ENCODE peak calls at places on chromosomes 16 and 17, in eight cellular contexts. One of them, this sample, is unnamed.

GRCh38 chr17:80361495-80362220 is 53.3 kb upstream of the ENDOV start:
- DNase-seq in lower lobe of right lung: no peak
- DNase-seq in cardiac muscle cell: peak; percentile 22
- DNase-seq in PC-3: peak; percentile 22
- DNase-seq in CD4-positive, alpha-beta memory T cell: no peak
- DNase-seq in endothelial cell of umbilical vein: no peak
- DNase-seq in uterus: no peak
- DNase-seq in colonic mucosa: no peak
- DNase-seq in this sample: no peak

GRCh38 chr16:84885024-84885910 is 65.5 kb downstream of the CRISPLD2 start:
- DNase-seq in lower lobe of right lung: no peak
- DNase-seq in cardiac muscle cell: peak; percentile 55
- DNase-seq in PC-3: no peak
- DNase-seq in CD4-positive, alpha-beta memory T cell: no peak
- DNase-seq in endothelial cell of umbilical vein: peak; percentile 62
- DNase-seq in uterus: no peak
- DNase-seq in colonic mucosa: no peak
- DNase-seq in this sample: no peak

GRCh38 chr16:8931864-8932263 is 31.8 kb downstream of the USP7 start:
- DNase-seq in lower lobe of right lung: no peak
- DNase-seq in cardiac muscle cell: peak; percentile 77
- DNase-seq in PC-3: peak; percentile 32
- DNase-seq in CD4-positive, alpha-beta memory T cell: peak; percentile 51
- DNase-seq in endothelial cell of umbilical vein: peak; percentile 42
- DNase-seq in uterus: peak; percentile 41
- DNase-seq in colonic mucosa: peak; percentile 51
- DNase-seq in this sample: peak; percentile 46

GRCh38 chr16:15988268-15989013 is 39.0 kb downstream of the ABCC1 start:
- DNase-seq in lower lobe of right lung: no peak
- DNase-seq in cardiac muscle cell: peak; percentile 50
- DNase-seq in PC-3: no peak
- DNase-seq in CD4-positive, alpha-beta memory T cell: no peak
- DNase-seq in endothelial cell of umbilical vein: peak; percentile 85
- DNase-seq in uterus: no peak
- DNase-seq in colonic mucosa: no peak
- DNase-seq in this sample: no peak

GRCh38 chr16:14501331-14502255 is 128.5 kb downstream of the PARN start:
- DNase-seq in lower lobe of right lung: peak; percentile 83
- DNase-seq in cardiac muscle cell: peak; percentile 98
- DNase-seq in PC-3: peak; percentile 87
- DNase-seq in CD4-positive, alpha-beta memory T cell: no peak
- DNase-seq in endothelial cell of umbilical vein: peak; percentile 85
- DNase-seq in uterus: peak; percentile 94
- DNase-seq in colonic mucosa: peak; percentile 58
- DNase-seq in this sample: peak; percentile 49

GRCh38 chr16:81655474-81656162 is 123.5 kb upstream of the PLCG2 start:
- DNase-seq in lower lobe of right lung: no peak
- DNase-seq in cardiac muscle cell: no peak
- DNase-seq in PC-3: no peak
- DNase-seq in CD4-positive, alpha-beta memory T cell: no peak
- DNase-seq in endothelial cell of umbilical vein: no peak
- DNase-seq in uterus: no peak
- DNase-seq in colonic mucosa: no peak
- DNase-seq in this sample: no peak

GRCh38 chr17:81329927-81330883 is 35.1 kb upstream of the SLC38A10 start:
- DNase-seq in lower lobe of right lung: no peak
- DNase-seq in cardiac muscle cell: no peak
- DNase-seq in PC-3: peak; percentile 48
- DNase-seq in CD4-positive, alpha-beta memory T cell: no peak
- DNase-seq in endothelial cell of umbilical vein: no peak
- DNase-seq in uterus: no peak
- DNase-seq in colonic mucosa: peak; percentile 70
- DNase-seq in this sample: peak; percentile 79

GRCh38 chr17:76154935-76155845 is 14.1 kb upstream of the FOXJ1 start:
- DNase-seq in lower lobe of right lung: no peak
- DNase-seq in cardiac muscle cell: no peak
- DNase-seq in PC-3: no peak
- DNase-seq in CD4-positive, alpha-beta memory T cell: no peak
- DNase-seq in endothelial cell of umbilical vein: no peak
- DNase-seq in uterus: no peak
- DNase-seq in colonic mucosa: no peak
- DNase-seq in this sample: no peak

GRCh38 chr17:53950207-53950857 is 127.6 kb downstream of the KIF2B start:
- DNase-seq in lower lobe of right lung: no peak
- DNase-seq in cardiac muscle cell: no peak
- DNase-seq in PC-3: no peak
- DNase-seq in CD4-positive, alpha-beta memory T cell: no peak
- DNase-seq in endothelial cell of umbilical vein: no peak
- DNase-seq in uterus: no peak
- DNase-seq in colonic mucosa: no peak
- DNase-seq in this sample: no peak

GRCh38 chr16:63744077-63744874 is 1377.6 kb downstream of the CDH11 start:
- DNase-seq in lower lobe of right lung: no peak
- DNase-seq in cardiac muscle cell: no peak
- DNase-seq in PC-3: no peak
- DNase-seq in CD4-positive, alpha-beta memory T cell: no peak
- DNase-seq in endothelial cell of umbilical vein: no peak
- DNase-seq in uterus: no peak
- DNase-seq in colonic mucosa: no peak
- DNase-seq in this sample: no peak
- H3K9me3 ChIP-seq in lower lobe of right lung: no peaks in the 10 kb centered on the region
- H3K9me3 ChIP-seq in cardiac muscle cell: no peaks in the 10 kb centered on the region
- H3K9me3 ChIP-seq in PC-3: no peaks in the 10 kb centered on the region
- H3K9me3 ChIP-seq in CD4-positive, alpha-beta memory T cell: peaks cover 6% of the 10 kb centered on the region
- H3K9me3 ChIP-seq in endothelial cell of umbilical vein: no peaks in the 10 kb centered on the region
- H3K9me3 ChIP-seq in uterus: no peaks in the 10 kb centered on the region
- H3K9me3 ChIP-seq in colonic mucosa: no peaks in the 10 kb centered on the region
- H3K9me3 ChIP-seq in this sample: no peaks in the 10 kb centered on the region

DNA sequence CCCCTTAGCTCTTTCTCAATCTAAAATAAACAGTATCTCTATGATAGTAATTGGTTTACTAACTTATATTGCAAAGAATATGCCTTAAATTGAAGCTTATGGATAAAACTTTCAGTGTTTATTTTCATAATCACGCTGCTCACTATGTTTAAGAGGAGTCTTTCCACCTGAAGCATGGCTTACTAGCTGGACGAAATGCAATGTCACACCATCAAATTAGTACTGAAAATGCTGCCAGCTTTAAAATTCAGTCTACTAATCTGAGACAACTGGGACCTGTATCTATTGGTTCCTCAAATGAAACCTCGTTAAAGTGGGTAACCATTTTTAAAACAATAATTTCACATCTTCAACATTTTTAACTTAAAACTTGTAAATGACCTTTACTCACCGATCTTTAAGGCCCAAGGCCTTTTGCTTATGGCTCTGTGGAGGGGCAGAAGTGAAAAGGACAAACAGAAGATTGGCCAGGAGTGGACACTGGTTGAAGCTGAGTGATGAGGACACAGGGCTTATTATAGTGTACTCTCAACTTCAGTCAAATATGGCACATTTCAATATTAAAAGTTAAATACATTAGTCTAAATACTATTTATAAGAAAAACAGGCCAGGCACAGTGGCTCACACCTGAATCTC is 212.8 kb upstream of the WSB1 start:
- DNase-seq in lower lobe of right lung: no peak
- DNase-seq in cardiac muscle cell: no peak
- DNase-seq in PC-3: no peak
- DNase-seq in CD4-positive, alpha-beta memory T cell: no peak
- DNase-seq in endothelial cell of umbilical vein: no peak
- DNase-seq in uterus: no peak
- DNase-seq in colonic mucosa: no peak
- DNase-seq in this sample: no peak
- H3K9me3 ChIP-seq in lower lobe of right lung: no peaks in the 10 kb centered on the region
- H3K9me3 ChIP-seq in cardiac muscle cell: no peaks in the 10 kb centered on the region
- H3K9me3 ChIP-seq in PC-3: no peaks in the 10 kb centered on the region
- H3K9me3 ChIP-seq in CD4-positive, alpha-beta memory T cell: no peaks in the 10 kb centered on the region
- H3K9me3 ChIP-seq in endothelial cell of umbilical vein: peaks cover 1% of the 10 kb centered on the region
- H3K9me3 ChIP-seq in uterus: no peaks in the 10 kb centered on the region
- H3K9me3 ChIP-seq in colonic mucosa: no peaks in the 10 kb centered on the region
- H3K9me3 ChIP-seq in this sample: no peaks in the 10 kb centered on the region

DNA sequence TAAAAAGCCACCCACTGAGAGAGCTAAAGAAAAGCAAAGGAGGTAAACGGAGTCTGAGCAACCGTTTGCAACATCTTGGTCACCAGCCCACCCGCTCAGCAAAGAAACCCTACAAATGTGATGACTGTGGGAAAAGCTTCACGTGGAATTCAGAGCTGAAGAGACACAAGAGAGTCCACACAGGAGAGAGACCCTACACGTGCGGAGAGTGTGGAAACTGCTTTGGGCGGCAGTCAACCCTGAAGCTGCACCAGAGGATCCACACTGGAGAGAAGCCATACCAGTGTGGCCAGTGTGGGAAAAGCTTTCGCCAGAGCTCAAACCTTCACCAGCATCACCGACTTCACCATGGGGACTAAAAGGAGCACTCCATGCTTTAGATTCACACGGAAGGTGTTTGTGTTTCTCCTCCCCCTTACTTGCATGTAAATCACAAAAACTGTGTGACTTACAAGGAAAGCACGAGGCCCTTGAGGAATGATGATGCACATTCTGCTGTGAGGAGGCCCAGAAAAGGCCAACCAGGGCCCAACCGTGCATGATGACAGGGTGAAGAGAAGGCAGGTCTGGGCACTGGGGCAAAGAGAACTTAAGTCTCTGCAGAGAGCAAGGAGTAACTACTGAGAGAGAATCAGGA is 7.7 kb downstream of the ZNF174 start:
- DNase-seq in lower lobe of right lung: no peak
- DNase-seq in cardiac muscle cell: no peak
- DNase-seq in PC-3: no peak
- DNase-seq in CD4-positive, alpha-beta memory T cell: no peak
- DNase-seq in endothelial cell of umbilical vein: no peak
- DNase-seq in uterus: no peak
- DNase-seq in colonic mucosa: no peak
- DNase-seq in this sample: no peak
- H3K9me3 ChIP-seq in lower lobe of right lung: peaks cover 94% of the 10 kb centered on the region
- H3K9me3 ChIP-seq in cardiac muscle cell: peaks cover 9% of the 10 kb centered on the region
- H3K9me3 ChIP-seq in PC-3: peaks cover 15% of the 10 kb centered on the region
- H3K9me3 ChIP-seq in CD4-positive, alpha-beta memory T cell: peaks cover 58% of the 10 kb centered on the region
- H3K9me3 ChIP-seq in endothelial cell of umbilical vein: peaks cover 9% of the 10 kb centered on the region
- H3K9me3 ChIP-seq in uterus: peaks cover 75% of the 10 kb centered on the region
- H3K9me3 ChIP-seq in colonic mucosa: peaks cover 15% of the 10 kb centered on the region
- H3K9me3 ChIP-seq in this sample: peaks cover 9% of the 10 kb centered on the region

DNA sequence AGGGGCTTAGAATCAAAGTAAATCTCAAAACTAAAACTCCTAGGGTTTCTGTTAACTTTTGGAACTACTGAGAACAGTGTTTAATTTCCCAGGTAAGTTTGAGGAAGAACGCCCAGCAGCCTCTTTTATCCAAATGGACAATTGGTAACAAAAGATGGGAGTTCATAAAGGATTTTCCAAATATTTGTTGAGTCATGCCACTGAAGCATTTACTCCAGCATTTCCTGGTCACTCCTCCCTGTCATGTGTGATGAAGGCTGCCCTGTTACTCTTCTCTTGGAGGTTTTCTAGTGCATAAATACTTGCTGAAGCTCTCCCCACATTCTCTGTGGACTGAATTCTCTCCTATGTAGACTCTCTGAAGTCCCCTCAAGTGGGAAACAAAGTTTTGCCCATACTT is 16.5 kb downstream of the ZNF75A start:
- DNase-seq in lower lobe of right lung: no peak
- DNase-seq in cardiac muscle cell: no peak
- DNase-seq in PC-3: no peak
- DNase-seq in CD4-positive, alpha-beta memory T cell: no peak
- DNase-seq in endothelial cell of umbilical vein: no peak
- DNase-seq in uterus: no peak
- DNase-seq in colonic mucosa: no peak
- DNase-seq in this sample: no peak
- H3K9me3 ChIP-seq in lower lobe of right lung: peaks cover 83% of the 10 kb centered on the region
- H3K9me3 ChIP-seq in cardiac muscle cell: peaks cover 7% of the 10 kb centered on the region
- H3K9me3 ChIP-seq in PC-3: peaks cover 21% of the 10 kb centered on the region
- H3K9me3 ChIP-seq in CD4-positive, alpha-beta memory T cell: peaks cover 50% of the 10 kb centered on the region
- H3K9me3 ChIP-seq in endothelial cell of umbilical vein: peaks cover 19% of the 10 kb centered on the region
- H3K9me3 ChIP-seq in uterus: peaks cover 44% of the 10 kb centered on the region
- H3K9me3 ChIP-seq in colonic mucosa: peaks cover 4% of the 10 kb centered on the region
- H3K9me3 ChIP-seq in this sample: peaks cover 6% of the 10 kb centered on the region

GRCh38 chr16:35573407-35573806 is 2114.0 kb downstream of the TP53TG3F start:
- DNase-seq in lower lobe of right lung: no peak
- DNase-seq in cardiac muscle cell: no peak
- DNase-seq in PC-3: no peak
- DNase-seq in CD4-positive, alpha-beta memory T cell: no peak
- DNase-seq in endothelial cell of umbilical vein: no peak
- DNase-seq in uterus: no peak
- DNase-seq in colonic mucosa: no peak
- DNase-seq in this sample: no peak
- H3K9me3 ChIP-seq in lower lobe of right lung: no peaks in the 10 kb centered on the region
- H3K9me3 ChIP-seq in cardiac muscle cell: no peaks in the 10 kb centered on the region
- H3K9me3 ChIP-seq in PC-3: peaks cover 4% of the 10 kb centered on the region
- H3K9me3 ChIP-seq in CD4-positive, alpha-beta memory T cell: peaks cover 2% of the 10 kb centered on the region
- H3K9me3 ChIP-seq in endothelial cell of umbilical vein: peaks cover 6% of the 10 kb centered on the region
- H3K9me3 ChIP-seq in uterus: no peaks in the 10 kb centered on the region
- H3K9me3 ChIP-seq in colonic mucosa: no peaks in the 10 kb centered on the region
- H3K9me3 ChIP-seq in this sample: peaks cover 3% of the 10 kb centered on the region

DNA sequence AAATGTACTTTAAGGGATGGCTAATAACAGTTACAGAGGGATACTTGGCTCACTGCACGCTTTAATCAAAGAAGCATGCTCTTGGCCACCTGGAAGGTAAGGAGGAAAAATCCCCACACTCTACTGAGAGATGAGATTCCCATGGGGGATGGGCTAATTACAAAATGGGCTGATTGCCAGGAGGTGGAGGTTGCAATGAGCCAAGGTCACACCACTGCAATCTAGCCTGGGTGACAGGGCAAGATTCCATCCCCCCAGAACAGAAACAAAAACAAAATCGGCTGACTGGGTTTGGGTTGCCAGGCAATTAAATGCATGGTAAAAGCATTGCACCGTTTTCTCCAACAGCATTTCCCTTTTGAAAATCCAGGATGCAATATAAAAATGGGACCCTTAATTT is 18.0 kb downstream of the N4BP1 start:
- DNase-seq in lower lobe of right lung: no peak
- DNase-seq in cardiac muscle cell: no peak
- DNase-seq in PC-3: no peak
- DNase-seq in CD4-positive, alpha-beta memory T cell: no peak
- DNase-seq in endothelial cell of umbilical vein: no peak
- DNase-seq in uterus: no peak
- DNase-seq in colonic mucosa: no peak
- DNase-seq in this sample: peak; percentile 21
- H3K9me3 ChIP-seq in lower lobe of right lung: peaks cover 5% of the 10 kb centered on the region
- H3K9me3 ChIP-seq in cardiac muscle cell: peaks cover 5% of the 10 kb centered on the region
- H3K9me3 ChIP-seq in PC-3: peaks cover 16% of the 10 kb centered on the region
- H3K9me3 ChIP-seq in CD4-positive, alpha-beta memory T cell: peaks cover 4% of the 10 kb centered on the region
- H3K9me3 ChIP-seq in endothelial cell of umbilical vein: no peaks in the 10 kb centered on the region
- H3K9me3 ChIP-seq in uterus: no peaks in the 10 kb centered on the region
- H3K9me3 ChIP-seq in colonic mucosa: no peaks in the 10 kb centered on the region
- H3K9me3 ChIP-seq in this sample: no peaks in the 10 kb centered on the region

GRCh38 chr17:72877348-72877747 is 215.1 kb downstream of the SLC39A11 start:
- DNase-seq in lower lobe of right lung: no peak
- DNase-seq in cardiac muscle cell: no peak
- DNase-seq in PC-3: no peak
- DNase-seq in CD4-positive, alpha-beta memory T cell: no peak
- DNase-seq in endothelial cell of umbilical vein: no peak
- DNase-seq in uterus: no peak
- DNase-seq in colonic mucosa: no peak
- DNase-seq in this sample: no peak
- H3K9me3 ChIP-seq in lower lobe of right lung: peaks cover 30% of the 10 kb centered on the region
- H3K9me3 ChIP-seq in cardiac muscle cell: no peaks in the 10 kb centered on the region
- H3K9me3 ChIP-seq in PC-3: peaks cover 34% of the 10 kb centered on the region
- H3K9me3 ChIP-seq in CD4-positive, alpha-beta memory T cell: peaks cover 11% of the 10 kb centered on the region
- H3K9me3 ChIP-seq in endothelial cell of umbilical vein: no peaks in the 10 kb centered on the region
- H3K9me3 ChIP-seq in uterus: no peaks in the 10 kb centered on the region
- H3K9me3 ChIP-seq in colonic mucosa: no peaks in the 10 kb centered on the region
- H3K9me3 ChIP-seq in this sample: no peaks in the 10 kb centered on the region

DNA sequence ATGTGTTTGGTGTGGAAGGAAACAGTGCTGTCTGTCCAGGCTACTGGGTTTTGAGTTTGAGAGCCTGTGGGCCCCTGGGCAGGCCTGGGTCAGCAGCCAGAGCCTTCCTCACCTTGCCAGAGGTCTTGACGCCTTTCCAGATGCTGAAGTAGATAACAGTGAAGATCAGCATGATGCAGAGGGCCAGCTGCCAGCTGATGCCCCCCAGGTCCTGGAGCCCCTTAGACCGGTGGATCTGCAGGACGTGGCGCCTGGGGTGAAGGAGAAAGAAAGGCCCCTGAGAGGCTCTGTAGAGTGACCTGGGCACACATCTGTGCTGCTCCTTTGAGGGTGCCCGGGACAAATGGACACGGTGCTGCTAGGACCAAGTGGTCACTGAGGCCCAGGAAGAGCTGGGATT is 18.4 kb downstream of the SLC6A4 start:
- DNase-seq in lower lobe of right lung: no peak
- DNase-seq in cardiac muscle cell: no peak
- DNase-seq in PC-3: no peak
- DNase-seq in CD4-positive, alpha-beta memory T cell: no peak
- DNase-seq in endothelial cell of umbilical vein: no peak
- DNase-seq in uterus: no peak
- DNase-seq in colonic mucosa: no peak
- DNase-seq in this sample: no peak
- H3K9me3 ChIP-seq in lower lobe of right lung: no peaks in the 10 kb centered on the region
- H3K9me3 ChIP-seq in cardiac muscle cell: no peaks in the 10 kb centered on the region
- H3K9me3 ChIP-seq in PC-3: no peaks in the 10 kb centered on the region
- H3K9me3 ChIP-seq in CD4-positive, alpha-beta memory T cell: no peaks in the 10 kb centered on the region
- H3K9me3 ChIP-seq in endothelial cell of umbilical vein: no peaks in the 10 kb centered on the region
- H3K9me3 ChIP-seq in uterus: no peaks in the 10 kb centered on the region
- H3K9me3 ChIP-seq in colonic mucosa: no peaks in the 10 kb centered on the region
- H3K9me3 ChIP-seq in this sample: no peaks in the 10 kb centered on the region